ENCODE peak calls at places on chromosomes 3 and 15, in four cellular contexts. G, N, M and D are unnamed samples.

GRCh38 chr15:77112819-77113569 is 42.1 kb upstream of the TSPAN3 start:
- DNase-seq in G (no peak), N (no peak), M (no peak), D (no peak)

GRCh38 chr15:36109943-36110658 is 469.3 kb upstream of the CDIN1 start:
- DNase-seq in G (no peak), N (peak), M (no peak), D (no peak)

GRCh38 chr15:92667291-92667904 is 11.8 kb upstream of the FAM174B start:
- DNase-seq in G (no peak), N (peak), M (no peak), D (no peak)

GRCh38 chr3:188468672-188469071 is 314.7 kb downstream of the LPP start:
- DNase-seq in G (no peak), N (no peak), M (no peak), D (no peak)

GRCh38 chr15:70629735-70630273 is 133.6 kb downstream of the UACA start:
- DNase-seq in G (no peak), N (no peak), M (no peak), D (no peak)

GRCh38 chr15:66603301-66604179 is 37.7 kb upstream of the LCTL start:
- DNase-seq in G (no peak), N (peak), M (no peak), D (no peak)

GRCh38 chr3:55446860-55447259 is 40.2 kb downstream of the WNT5A start:
- DNase-seq in G (no peak), N (no peak), M (no peak), D (no peak)

GRCh38 chr15:59178151-59178705 is 28.4 kb upstream of the LDHAL6B start:
- DNase-seq in G (no peak), N (no peak), M (no peak), D (no peak)

GRCh38 chr3:13951184-13951583 is 71.3 kb upstream of the WNT7A start:
- DNase-seq in G (no peak), N (no peak), M (no peak), D (no peak)

GRCh38 chr3:152540120-152540519 is 271.4 kb downstream of the MBNL1 start:
- DNase-seq in G (no peak), N (no peak), M (no peak), D (no peak)

GRCh38 chr3:14465425-14465824 is 63.0 kb downstream of the SLC6A6 start:
- DNase-seq in G (no peak), N (no peak), M (no peak), D (no peak)

GRCh38 chr15:85172846-85173490 is 191.3 kb downstream of the PDE8A start:
- DNase-seq in G (no peak), N (peak), M (no peak), D (no peak)

GRCh38 chr15:57079907-57080750 is 161.7 kb downstream of the TCF12 start:
- DNase-seq in G (no peak), N (no peak), M (no peak), D (no peak)
- TF ChIP-seq CTCF in G (no peak), N (no peak), M (no peak), D (no peak)

GRCh38 chr3:4670352-4670751 is 177.2 kb downstream of the ITPR1 start:
- DNase-seq in G (no peak), N (peak), M (no peak), D (no peak)

GRCh38 chr3:4660936-4661335 is 167.8 kb downstream of the ITPR1 start:
- DNase-seq in G (no peak), N (no peak), M (no peak), D (no peak)

GRCh38 chr3:4666078-4666477 is 172.9 kb downstream of the ITPR1 start:
- DNase-seq in G (no peak), N (no peak), M (no peak), D (no peak)

GRCh38 chr3:4664412-4664811 is 171.3 kb downstream of the ITPR1 start:
- DNase-seq in G (no peak), N (no peak), M (no peak), D (no peak)

DNA sequence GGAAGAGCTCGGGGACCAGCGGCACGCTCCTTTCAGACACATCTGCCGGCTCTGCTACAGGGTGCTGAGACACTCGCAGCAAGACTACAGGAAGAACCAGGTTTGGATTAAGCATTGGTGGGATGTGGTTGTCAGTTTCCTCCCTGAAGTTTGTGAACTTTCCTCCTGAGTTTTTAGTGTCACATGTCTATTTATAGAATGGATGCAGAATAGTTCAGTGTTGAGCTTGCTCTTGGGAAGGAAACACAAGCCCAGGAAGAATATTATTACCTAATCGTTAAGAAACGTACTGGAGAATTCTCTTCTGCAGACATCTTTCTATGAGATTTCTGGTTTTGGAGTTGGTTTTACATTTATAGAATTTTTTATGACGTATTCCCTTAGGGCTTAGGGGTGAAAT is 172.0 kb downstream of the ITPR1 start:
- DNase-seq in G (no peak), N (no peak), M (no peak), D (no peak)
- TF ChIP-seq CTCF in G (no peak), N (no peak), M (no peak), D (no peak)

DNA sequence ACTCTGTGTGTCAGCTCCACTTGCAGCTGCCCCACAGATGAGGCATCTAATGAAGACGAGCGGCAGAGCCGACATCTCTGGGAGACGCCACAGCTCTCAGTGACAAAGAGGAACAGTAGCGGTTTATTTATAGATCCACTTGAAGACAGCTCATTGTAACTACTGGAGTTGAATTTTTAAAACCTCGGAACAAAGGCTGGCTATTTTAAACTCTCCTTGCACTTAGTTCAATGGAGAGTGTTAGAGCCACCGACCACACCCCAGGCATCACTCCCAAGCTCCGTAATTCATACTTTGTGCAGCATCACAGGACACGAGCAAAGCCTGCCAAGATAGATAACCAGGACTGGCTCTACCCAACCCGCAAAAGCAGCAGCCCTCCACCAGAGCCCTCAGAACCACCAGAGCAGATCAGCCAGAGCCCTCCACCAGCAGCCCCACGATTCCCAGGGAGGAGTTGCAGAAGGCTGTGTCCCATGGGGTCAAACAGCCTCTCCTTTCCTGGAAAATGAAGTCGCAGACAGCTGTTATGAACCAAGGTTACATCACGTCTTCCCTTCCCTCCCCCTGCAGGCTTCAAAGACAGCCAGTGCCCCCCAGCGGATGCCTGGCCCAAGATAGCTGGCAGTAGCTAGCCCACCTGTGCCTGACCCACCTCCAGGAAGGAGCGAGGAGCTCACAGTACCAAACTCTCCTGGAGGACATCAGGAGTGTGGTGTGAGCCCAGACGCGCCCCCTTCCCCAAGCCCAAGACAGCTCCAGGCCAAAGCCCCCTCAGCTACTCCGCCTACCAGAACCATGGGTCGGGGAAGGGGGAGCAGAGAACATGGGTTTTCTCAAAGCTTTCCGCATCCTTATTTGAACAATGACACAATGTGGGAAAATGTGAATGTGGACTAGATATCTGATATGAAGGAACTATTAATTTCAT is 45.7 kb downstream of the POC1A start:
- DNase-seq in G (no peak), N (no peak), M (no peak), D (no peak)
- TF ChIP-seq CTCF in G (peak), N (no peak), M (no peak), D (no peak)

DNA sequence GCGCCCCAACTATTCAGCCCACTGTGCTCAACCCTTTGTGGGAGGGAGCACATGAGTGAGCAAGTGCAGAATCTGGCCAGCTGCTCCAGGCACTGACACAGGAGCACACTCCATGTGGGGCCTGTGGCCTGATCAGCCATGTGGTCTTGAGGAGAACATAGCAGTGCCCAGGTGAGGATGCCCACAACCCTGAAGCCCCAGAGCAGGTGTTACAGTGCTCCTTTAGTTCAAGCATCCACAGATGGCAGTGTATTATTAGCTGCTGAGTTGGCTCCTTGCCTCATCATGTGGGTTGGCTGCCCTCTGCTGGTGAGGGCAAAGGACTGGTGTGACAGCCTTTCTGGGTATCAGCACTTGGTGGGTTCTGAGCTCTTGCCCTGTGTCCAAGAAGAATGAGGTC is 1588.2 kb downstream of the SI start:
- DNase-seq in G (no peak), N (peak), M (no peak), D (no peak)
- TF ChIP-seq CTCF in G (peak), N (peak), M (no peak), D (peak)